ENCODE peak calls at places on chromosome 21, in four cellular contexts. B is kidney epithelial cell, Y is fibroblast of lung, A is nephron progenitor cell. R is an unnamed sample.

GRCh38 chr21:44421901-44422840 is 33.1 kb upstream of the LRRC3 start:
- DNase-seq in B (no peak), Y (no peak), A (no peak), R (no peak)

GRCh38 chr21:45105906-45106485 is 31.6 kb downstream of the ADARB1 start:
- DNase-seq in B (no peak), Y (no peak), A (no peak), R (no peak)

GRCh38 chr21:36615274-36615964 is 83.5 kb upstream of the SIM2 start:
- DNase-seq in B (no peak), Y (no peak), A (no peak), R (no peak)

GRCh38 chr21:21213297-21213696 is 215.1 kb downstream of the NCAM2 start:
- DNase-seq in B (no peak), Y (peak), A (no peak), R (no peak)

GRCh38 chr21:25717491-25718139 is 17.1 kb downstream of the ATP5PF start:
- DNase-seq in B (no peak), Y (peak), A (no peak), R (peak)

GRCh38 chr21:44866780-44867179 is 6.7 kb downstream of the PTTG1IP start:
- DNase-seq in B (no peak), Y (peak), A (no peak), R (no peak)

GRCh38 chr21:31111093-31111492 is 72.8 kb upstream of the KRTAP19-8 start:
- DNase-seq in B (no peak), Y (no peak), A (no peak), R (no peak)

GRCh38 chr21:21111309-21111920 is 113.2 kb downstream of the NCAM2 start:
- DNase-seq in B (no peak), Y (no peak), A (no peak), R (no peak)

GRCh38 chr21:45698493-45698947 is 55.0 kb downstream of the PCBP3 start:
- DNase-seq in B (no peak), Y (peak), A (no peak), R (peak)

GRCh38 chr21:25700741-25701140 is 34.0 kb downstream of the ATP5PF start:
- DNase-seq in B (no peak), Y (no peak), A (no peak), R (no peak)

GRCh38 chr21:46067505-46068201 is 30.3 kb upstream of the COL6A2 start:
- DNase-seq in B (no peak), Y (no peak), A (no peak), R (no peak)

GRCh38 chr21:28775071-28775470 is 217.6 kb downstream of the LTN1 start:
- DNase-seq in B (no peak), Y (no peak), A (no peak), R (no peak)

DNA sequence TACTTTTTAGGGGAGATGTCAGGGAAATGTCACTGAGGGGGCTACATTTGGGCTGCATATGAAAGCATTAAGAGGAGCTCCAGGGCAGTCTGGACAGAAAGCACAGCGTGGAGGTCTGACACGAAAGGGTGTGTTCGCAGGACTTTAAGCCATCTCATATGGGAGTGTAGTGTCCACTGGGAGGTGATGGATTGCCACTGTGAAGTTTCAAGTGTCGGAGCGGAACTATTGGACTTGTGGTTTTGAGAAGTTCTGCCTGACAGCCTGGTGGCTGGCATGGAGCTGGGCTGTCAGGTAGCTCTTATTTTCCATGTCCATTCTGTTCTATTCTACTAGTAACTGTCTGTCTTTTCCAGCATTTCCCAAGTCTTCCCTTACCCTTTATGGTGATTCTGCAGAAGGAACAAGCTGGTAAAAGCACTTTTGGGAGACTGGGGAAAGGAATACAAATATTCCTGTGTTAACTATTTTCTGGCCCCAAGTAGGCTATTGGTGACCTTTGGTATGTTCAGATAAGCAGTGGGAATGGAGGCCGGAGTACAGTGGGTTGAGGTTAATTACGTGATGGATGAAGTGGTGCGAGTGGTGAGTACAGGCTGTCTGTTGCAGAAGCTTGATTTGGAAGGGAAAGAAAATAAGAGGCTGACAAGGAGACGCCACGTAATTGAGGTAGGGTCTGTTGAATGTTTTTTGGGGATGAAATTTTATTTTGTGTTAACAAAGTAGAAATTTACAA is 19.3 kb downstream of the B3GALT5 start:
- DNase-seq in B (no peak), Y (no peak), A (no peak), R (no peak)
- TF ChIP-seq CTCF in B (no peak), Y (no peak), A (no peak), R (no peak)

GRCh38 chr21:41884501-41885030 is 5.4 kb upstream of the PRDM15 start:
- DNase-seq in B (no peak), Y (no peak), A (no peak), R (no peak)

GRCh38 chr21:41886331-41886730 is 7.2 kb upstream of the PRDM15 start:
- DNase-seq in B (no peak), Y (no peak), A (no peak), R (no peak)

GRCh38 chr21:41887682-41888081 is 8.5 kb upstream of the PRDM15 start:
- DNase-seq in B (no peak), Y (no peak), A (no peak), R (no peak)

GRCh38 chr21:41883582-41883981 is 4.4 kb upstream of the PRDM15 start:
- DNase-seq in B (no peak), Y (peak), A (no peak), R (no peak)

DNA sequence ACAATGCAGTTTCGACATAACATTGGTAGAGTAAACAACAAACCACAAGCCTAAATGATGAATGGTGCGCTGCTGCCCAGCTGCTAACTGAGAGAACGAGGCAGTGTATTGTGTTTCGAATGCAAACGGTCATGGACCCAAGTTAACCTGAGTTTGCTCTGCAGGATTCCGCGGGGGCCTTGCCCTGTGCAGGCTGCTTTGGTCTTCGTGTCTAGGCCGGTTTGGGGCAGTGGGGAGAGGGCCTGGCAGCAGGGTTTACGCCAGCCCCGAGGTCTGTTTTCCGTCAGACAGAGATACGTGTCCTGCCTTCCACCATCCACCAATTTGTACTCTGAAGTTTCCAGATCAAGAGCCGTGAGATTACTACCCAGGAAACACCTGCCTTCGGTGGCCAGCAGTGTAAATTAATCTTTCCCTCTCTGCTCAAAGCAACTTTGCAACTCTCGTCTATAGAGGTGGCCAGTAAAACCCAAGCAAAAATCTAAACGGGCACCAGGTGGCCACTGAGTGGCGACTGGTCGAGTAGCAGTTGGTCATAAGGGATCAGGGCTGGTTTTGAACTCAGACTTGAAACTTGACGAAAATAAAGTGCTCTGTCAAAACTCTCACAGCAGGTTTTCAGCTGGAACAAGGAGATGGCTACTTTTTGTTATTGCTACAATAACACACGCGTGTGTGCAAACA is 6.3 kb upstream of the PRDM15 start:
- DNase-seq in B (no peak), Y (peak), A (no peak), R (no peak)
- TF ChIP-seq CTCF in B (no peak), Y (no peak), A (no peak), R (no peak)

GRCh38 chr21:43349644-43350043 is 77.3 kb downstream of the SIK1 start:
- DNase-seq in B (no peak), Y (no peak), A (no peak), R (no peak)

GRCh38 chr21:43348801-43349261 is 78.1 kb downstream of the SIK1 start:
- DNase-seq in B (no peak), Y (no peak), A (no peak), R (no peak)

GRCh38 chr21:43346551-43346950 is 80.4 kb downstream of the SIK1 start:
- DNase-seq in B (no peak), Y (no peak), A (no peak), R (no peak)

GRCh38 chr21:43347461-43347860 is 79.5 kb downstream of the SIK1 start:
- DNase-seq in B (no peak), Y (no peak), A (no peak), R (no peak)

DNA sequence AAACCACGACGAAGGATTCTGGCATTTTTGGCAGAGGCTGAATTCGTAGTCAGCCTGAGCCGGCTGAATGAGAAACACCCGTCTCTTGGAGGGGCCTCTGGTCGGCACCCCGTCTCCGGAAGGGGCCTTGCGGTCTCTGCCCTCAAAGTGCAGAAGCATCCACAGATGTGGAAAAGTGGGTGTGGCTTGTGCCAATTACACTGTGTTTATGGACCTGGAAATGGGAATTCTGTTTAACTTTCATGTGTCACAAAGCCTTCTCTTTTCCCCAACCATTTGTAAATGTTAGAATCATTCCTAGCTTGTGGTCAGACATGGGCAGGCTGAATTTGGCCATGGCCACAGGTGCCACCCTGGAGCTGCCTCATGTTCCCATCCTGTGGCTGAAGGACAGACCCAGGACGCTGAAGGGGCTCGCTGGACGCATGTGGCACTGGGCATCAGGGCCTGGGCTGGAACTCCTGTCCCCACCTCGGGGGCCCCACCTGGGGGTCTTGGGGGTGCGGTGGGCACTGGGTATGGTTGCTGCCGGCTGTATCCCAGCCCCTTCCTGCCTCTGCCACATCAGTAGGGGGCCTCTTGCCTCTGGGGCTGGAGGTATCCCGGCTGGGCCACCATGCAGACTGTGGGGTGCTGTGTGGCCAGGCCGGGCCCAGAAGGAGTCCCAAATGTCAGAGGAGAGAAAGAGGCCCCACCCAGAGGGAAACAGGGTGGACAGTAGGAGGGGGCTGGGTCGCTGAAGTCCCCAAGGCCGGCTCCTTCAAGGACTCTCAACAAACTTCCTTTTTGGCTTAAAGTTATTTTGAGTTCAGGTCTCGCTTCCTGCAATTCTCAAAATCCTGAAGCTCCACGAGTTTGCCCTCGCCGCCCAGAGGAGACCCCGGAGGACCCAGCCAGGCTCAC is 78.8 kb downstream of the SIK1 start:
- DNase-seq in B (no peak), Y (no peak), A (no peak), R (no peak)
- TF ChIP-seq CTCF in B (no peak), Y (no peak), A (no peak), R (no peak)

DNA sequence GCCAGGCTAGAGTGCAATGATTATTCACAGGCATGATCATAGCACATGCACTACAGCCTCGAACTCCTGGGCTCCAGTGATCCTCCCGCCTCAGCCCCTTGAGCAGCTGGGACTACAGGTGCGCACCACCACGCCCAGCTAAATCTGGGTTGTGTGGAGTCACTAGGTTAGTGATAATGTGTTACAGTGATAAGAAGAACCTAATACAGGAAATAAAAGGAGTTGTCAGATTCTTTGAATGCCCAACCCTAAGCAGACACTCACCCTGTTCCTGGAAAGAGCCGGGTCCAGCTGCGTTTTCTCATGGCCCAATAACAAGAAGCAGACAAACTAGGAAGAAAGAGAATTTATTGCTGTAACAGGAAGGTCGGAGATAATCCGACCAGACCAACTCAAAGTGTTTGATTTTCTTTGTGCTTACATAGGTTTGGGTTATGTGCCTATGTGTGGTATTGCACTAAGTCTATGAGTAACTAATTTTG is 8.8 kb downstream of the IFNGR2 start:
- DNase-seq in B (no peak), Y (no peak), A (no peak), R (no peak)
- TF ChIP-seq CTCF in B (no peak), Y (no peak), A (no peak), R (no peak)

GRCh38 chr21:38524168-38525153 is 26.2 kb upstream of the ERG start:
- DNase-seq in B (no peak), Y (no peak), A (no peak), R (no peak)

GRCh38 chr21:38525454-38525853 is 27.2 kb upstream of the ERG start:
- DNase-seq in B (no peak), Y (no peak), A (no peak), R (no peak)

GRCh38 chr21:38520511-38520910 is 22.2 kb upstream of the ERG start:
- DNase-seq in B (no peak), Y (no peak), A (no peak), R (no peak)
- TF ChIP-seq CTCF in B (no peak), Y (no peak), A (no peak), R (no peak)

DNA sequence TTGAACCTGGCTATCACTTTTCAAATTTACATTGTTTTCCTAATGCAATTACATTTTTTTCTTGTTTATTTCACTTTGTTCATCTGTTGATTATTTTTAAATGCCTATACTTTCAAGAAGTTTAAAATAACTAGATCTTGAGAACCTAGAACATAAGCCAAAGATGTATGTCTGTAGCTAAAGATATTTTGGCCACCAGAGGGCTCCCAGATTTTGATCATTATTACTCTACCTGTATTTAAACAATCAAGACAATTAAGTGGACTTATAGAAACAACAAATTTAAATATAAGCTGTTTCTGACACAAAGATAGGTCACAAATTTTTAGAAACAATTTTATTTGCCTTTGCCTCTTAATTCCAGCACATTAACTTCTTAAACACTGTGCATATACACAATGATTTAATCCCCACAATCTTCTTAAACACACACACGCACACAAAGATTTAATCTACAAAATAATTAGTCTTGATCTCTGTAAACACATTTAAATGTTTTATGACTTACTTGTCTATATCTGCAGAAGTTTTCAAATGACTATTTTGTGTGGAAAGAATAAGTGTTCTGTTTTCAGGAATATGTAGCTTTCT is 380.0 kb downstream of the DSCAM start:
- DNase-seq in B (no peak), Y (peak), A (no peak), R (peak)
- TF ChIP-seq CTCF in B (peak), Y (no peak), A (peak), R (peak)

GRCh38 chr21:16070207-16070651 is 340.4 kb downstream of the USP25 start:
- DNase-seq in B (no peak), Y (peak), A (no peak), R (peak)
- TF ChIP-seq CTCF in B (no peak), Y (no peak), A (no peak), R (peak)

DNA sequence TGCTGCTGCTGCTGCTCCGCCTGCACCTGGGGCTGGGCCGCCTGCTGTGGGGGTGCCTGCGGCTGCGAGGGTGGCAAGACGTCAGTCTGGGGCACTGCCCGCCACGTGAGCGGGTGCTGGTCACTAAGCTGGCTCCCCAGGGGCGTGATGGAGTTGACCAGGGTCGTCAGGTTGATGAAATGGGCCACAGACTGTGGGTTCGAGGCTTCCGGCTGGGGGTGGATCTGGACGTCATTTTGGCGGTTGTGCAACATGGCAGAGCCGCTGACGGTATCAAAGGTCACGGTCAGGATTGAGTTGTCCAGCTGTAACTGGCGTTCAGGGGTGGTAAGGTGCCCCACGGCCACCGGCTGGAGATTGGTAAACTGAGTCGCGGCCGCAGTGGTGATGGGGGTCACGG is 34.4 kb upstream of the RIPK4 start:
- DNase-seq in B (no peak), Y (no peak), A (no peak), R (no peak)
- TF ChIP-seq CTCF in B (no peak), Y (no peak), A (no peak), R (no peak)

GRCh38 chr21:26846036-26846931 is 1.1 kb upstream of the ADAMTS1 start:
- DNase-seq in B (no peak), Y (peak), A (peak), R (peak)
- TF ChIP-seq CTCF in B (peak), Y (peak), A (no peak), R (peak)

DNA sequence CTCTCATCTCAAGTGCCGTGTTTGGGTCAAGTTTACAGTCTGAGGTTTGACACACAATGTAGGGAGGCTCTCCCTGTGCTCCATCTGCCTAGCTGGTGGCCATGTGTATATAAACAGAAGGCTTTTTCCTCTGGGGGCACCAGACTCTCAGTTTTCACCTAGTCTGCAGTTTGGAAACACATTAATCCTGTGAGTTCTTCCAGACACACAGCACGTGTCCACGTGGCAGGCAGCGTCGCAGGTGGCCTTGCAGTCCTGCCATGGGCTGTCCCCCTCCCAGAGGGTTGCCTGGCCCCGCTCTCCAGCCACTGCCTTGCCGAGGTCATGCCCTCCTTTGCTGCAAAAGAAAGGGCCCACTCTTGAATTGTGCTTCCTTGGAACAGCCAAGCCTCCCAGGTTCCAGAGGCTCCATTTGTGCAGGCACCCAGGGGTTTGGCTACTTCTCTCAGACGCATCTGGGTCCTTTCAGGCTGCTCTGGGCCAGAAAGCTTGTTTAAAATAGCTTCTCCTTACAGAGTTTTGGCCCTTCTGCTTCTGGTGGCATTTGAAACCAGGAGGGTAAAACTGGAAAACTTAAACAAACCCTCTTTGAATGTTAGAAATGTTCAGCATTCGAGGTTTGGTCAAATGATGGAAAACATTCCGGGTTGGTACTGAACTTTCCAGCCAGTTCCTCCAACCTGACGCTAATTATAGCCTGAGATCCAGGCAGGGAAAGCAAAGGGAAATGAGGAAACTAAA is 4.4 kb upstream of the RUNX1 start:
- DNase-seq in B (no peak), Y (peak), A (peak), R (no peak)
- TF ChIP-seq CTCF in B (no peak), Y (no peak), A (no peak), R (peak)